ENCODE peak calls at places on chromosomes 7 and 10, in ten cellular contexts. S is GM04504; Z is choroid plexus epithelial cell; C is colonic mucosa; W is body of pancreas; N is stimulated activated CD4-positive, alpha-beta T cell treated with anti-CD3 and anti-CD28 coated beads, Interleukin-2, amount 100 ng/mL, for 4 hours; P is H4; V is foreskin fibroblast; D is lung; Y is CD4-positive, CD25-positive, alpha-beta regulatory T cell. Q is an unnamed sample.

GRCh38 chr7:95550546-95550945 is 45.8 kb downstream of the PDK4 start:
- DNase-seq in S (no peak), Z (peak; percentile 52), C (no peak), W (peak; percentile 21), N (no peak), P (no peak), V (peak; percentile 11), D (no peak), Y (no peak), Q (no peak)

GRCh38 chr10:102624751-102625330 is 19.4 kb upstream of the TRIM8 start:
- DNase-seq in S (no peak), Z (no peak), C (no peak), W (no peak), N (no peak), P (no peak), V (peak; percentile 1), D (no peak), Y (no peak), Q (no peak)

GRCh38 chr10:69449841-69450240 is 1.4 kb upstream of the TSPAN15 start:
- DNase-seq in S (peak; percentile 32), Z (peak; percentile 62), C (peak; percentile 86), W (peak; percentile 68), N (peak; percentile 25), P (peak; percentile 81), V (peak; percentile 37), D (peak; percentile 54), Y (no peak), Q (peak; percentile 76)

GRCh38 chr7:70193514-70193913 is 595.2 kb downstream of the AUTS2 start:
- DNase-seq in S (no peak), Z (peak; percentile 40), C (no peak), W (no peak), N (no peak), P (peak; percentile 40), V (no peak), D (no peak), Y (no peak), Q (no peak)

GRCh38 chr7:32250494-32251260 is 180.5 kb upstream of the PDE1C start:
- DNase-seq in S (no peak), Z (no peak), C (no peak), W (no peak), N (no peak), P (no peak), V (no peak), D (no peak), Y (no peak), Q (no peak)

GRCh38 chr7:30974605-30975256 is 11.0 kb downstream of the GHRHR start:
- DNase-seq in S (peak; percentile 22), Z (peak; percentile 66), C (peak; percentile 84), W (peak; percentile 81), N (no peak), P (peak; percentile 75), V (peak; percentile 60), D (peak; percentile 75), Y (peak; percentile 11), Q (peak; percentile 62)

GRCh38 chr7:121797283-121798037 is 75.5 kb upstream of the PTPRZ1 start:
- DNase-seq in S (no peak), Z (peak; percentile 2), C (no peak), W (no peak), N (no peak), P (no peak), V (no peak), D (no peak), Y (no peak), Q (no peak)

GRCh38 chr10:116554628-116555027 is 8.9 kb downstream of the PNLIP start:
- DNase-seq in S (no peak), Z (no peak), C (no peak), W (peak; percentile 59), N (no peak), P (no peak), V (no peak), D (no peak), Y (no peak), Q (no peak)

GRCh38 chr10:121438320-121438719 is 159.9 kb downstream of the FGFR2 start:
- DNase-seq in S (no peak), Z (no peak), C (no peak), W (no peak), N (no peak), P (no peak), V (no peak), D (no peak), Y (no peak), Q (no peak)

GRCh38 chr10:117237401-117237991 is 3.4 kb upstream of the SLC18A2 start:
- DNase-seq in S (no peak), Z (no peak), C (no peak), W (no peak), N (no peak), P (no peak), V (no peak), D (no peak), Y (no peak), Q (no peak)

Q was measured in endothelial cell of umbilical vein.